ENCODE peak calls at places on chromosome 6, in five cellular contexts. C, G, I, E and X are unnamed samples.

GRCh38 chr6:14596410-14596809 is 478.8 kb downstream of the CD83 start:
- DNase-seq in C (no peak), G (peak), I (no peak), E (no peak), X (no peak)

GRCh38 chr6:49326337-49326736 is 136.7 kb downstream of the MMUT start:
- DNase-seq in C (no peak), G (no peak), I (no peak), E (no peak), X (no peak)

GRCh38 chr6:160951187-160952030 is 40.2 kb upstream of the MAP3K4 start:
- DNase-seq in C (no peak), G (no peak), I (no peak), E (no peak), X (no peak)

GRCh38 chr6:107069631-107070548 is 41.9 kb downstream of the MTRES1 start:
- DNase-seq in C (no peak), G (no peak), I (no peak), E (no peak), X (no peak)

GRCh38 chr6:27862396-27863061 is 49.7 kb downstream of the OR2B2 start:
- DNase-seq in C (no peak), G (no peak), I (no peak), E (no peak), X (no peak)

GRCh38 chr6:128363424-128363823 is 157.0 kb downstream of the PTPRK start:
- DNase-seq in C (no peak), G (no peak), I (no peak), E (no peak), X (no peak)

GRCh38 chr6:127100510-127101140 is 17.8 kb upstream of the RSPO3 start:
- DNase-seq in C (no peak), G (no peak), I (no peak), E (no peak), X (no peak)

GRCh38 chr6:46129301-46129633 is 522 bp upstream of the ENPP4 start:
- DNase-seq in C (no peak), G (no peak), I (no peak), E (no peak), X (no peak)

GRCh38 chr6:143621159-143621873 is 56.4 kb upstream of the PHACTR2 start:
- DNase-seq in C (no peak), G (no peak), I (no peak), E (no peak), X (no peak)

GRCh38 chr6:71406871-71407860 is 118.6 kb downstream of the OGFRL1 start:
- DNase-seq in C (no peak), G (no peak), I (no peak), E (no peak), X (no peak)

GRCh38 chr6:16377470-16377869 is 139.1 kb downstream of the GMPR start:
- DNase-seq in C (no peak), G (no peak), I (no peak), E (no peak), X (no peak)

DNA sequence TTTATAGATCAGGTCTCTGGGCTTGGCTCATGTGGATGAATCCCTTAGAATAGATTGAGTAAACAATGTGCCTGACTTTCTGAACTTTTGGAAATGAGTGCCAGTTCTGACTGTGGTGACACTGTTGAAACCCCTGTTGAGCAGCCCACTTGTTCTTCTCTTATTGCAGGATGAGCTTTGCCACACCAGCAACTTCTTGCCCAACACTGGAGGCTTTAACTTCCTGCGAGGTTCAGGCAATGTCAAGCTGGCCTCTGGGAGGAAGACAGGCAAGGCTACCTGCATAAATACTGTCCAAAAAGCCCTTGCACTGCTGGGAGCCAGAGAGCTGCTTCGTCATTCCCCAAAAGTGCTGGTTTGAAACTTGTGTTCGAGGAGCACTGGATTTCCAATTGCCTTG is 32.8 kb upstream of the SMIM8 start:
- DNase-seq in C (no peak), G (no peak), I (no peak), E (no peak), X (no peak)
- H3K27ac ChIP-seq in C (no peak), G (no peak), I (no peak), E (no peak), X (no peak)

GRCh38 chr6:7232351-7232750 is 80.6 kb downstream of the SSR1 start:
- DNase-seq in C (no peak), G (no peak), I (no peak), E (no peak), X (no peak)
- H3K27ac ChIP-seq in C (no peak), G (no peak), I (no peak), E (no peak), X (no peak)

GRCh38 chr6:156953478-156954146 is 176.4 kb downstream of the ARID1B start:
- DNase-seq in C (peak), G (peak), I (no peak), E (no peak), X (no peak)
- H3K27ac ChIP-seq in C (peak), G (no peak), I (no peak), E (no peak), X (peak)

GRCh38 chr6:21305827-21306469 is 287.6 kb upstream of the SOX4 start:
- DNase-seq in C (no peak), G (no peak), I (no peak), E (no peak), X (no peak)
- H3K27ac ChIP-seq in C (no peak), G (no peak), I (no peak), E (no peak), X (no peak)

GRCh38 chr6:37569317-37569716 is 69.6 kb upstream of the CCDC167 start:
- DNase-seq in C (no peak), G (no peak), I (no peak), E (no peak), X (no peak)
- H3K27ac ChIP-seq in C (no peak), G (no peak), I (no peak), E (no peak), X (no peak)

DNA sequence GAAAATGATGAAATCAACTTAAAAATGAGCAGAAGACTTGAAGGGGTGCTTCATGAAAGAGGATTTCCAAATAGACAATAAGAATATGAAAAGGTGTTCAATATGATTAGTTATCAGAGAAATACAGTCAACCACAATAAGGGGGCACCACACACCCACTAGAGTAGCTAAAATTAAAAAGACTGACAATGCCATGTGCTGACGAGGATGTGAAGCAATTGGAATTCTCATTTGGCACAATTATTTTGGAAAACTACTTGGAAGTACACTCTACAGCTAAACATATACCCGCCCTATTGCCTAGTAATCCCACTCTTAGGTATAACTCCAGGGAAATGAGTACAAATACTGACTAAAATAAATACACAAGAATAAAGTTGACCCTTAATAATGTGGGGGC is 45.0 kb downstream of the MOCS1 start:
- DNase-seq in C (no peak), G (no peak), I (no peak), E (no peak), X (no peak)
- H3K27ac ChIP-seq in C (peak), G (no peak), I (no peak), E (no peak), X (peak)